ENCODE peak calls at places on chromosome 10, in six cellular contexts. One of them, this sample, is unnamed.

GRCh38 chr10:58674260-58674659 is 161.6 kb downstream of the BICC1 start:
- DNase-seq in psoas muscle: no peak
- DNase-seq in left ventricle myocardium inferior: no peak
- DNase-seq in CD8-positive, alpha-beta memory T cell: no peak
- DNase-seq in CD4-positive, alpha-beta memory T cell: no peak
- DNase-seq in endodermal cell: no peak
- DNase-seq in this sample: no peak

GRCh38 chr10:29591416-29591968 is 43.3 kb downstream of the SVIL start:
- DNase-seq in psoas muscle: no peak
- DNase-seq in CD8-positive, alpha-beta memory T cell: no peak
- DNase-seq in endodermal cell: no peak
- DNase-seq in left ventricle myocardium inferior: no peak
- DNase-seq in CD4-positive, alpha-beta memory T cell: no peak
- DNase-seq in this sample: no peak

GRCh38 chr10:119507115-119507514 is 35.4 kb downstream of the RGS10 start:
- DNase-seq in left ventricle myocardium inferior: no peak
- DNase-seq in endodermal cell: no peak
- DNase-seq in CD8-positive, alpha-beta memory T cell: no peak
- DNase-seq in CD4-positive, alpha-beta memory T cell: no peak
- DNase-seq in psoas muscle: no peak
- DNase-seq in this sample: no peak

GRCh38 chr10:66045859-66046258 is 880.0 kb upstream of the LRRTM3 start:
- DNase-seq in CD8-positive, alpha-beta memory T cell: no peak
- DNase-seq in psoas muscle: no peak
- DNase-seq in endodermal cell: no peak
- DNase-seq in left ventricle myocardium inferior: no peak
- DNase-seq in CD4-positive, alpha-beta memory T cell: no peak
- DNase-seq in this sample: no peak

GRCh38 chr10:44965104-44965503 is 5.5 kb downstream of the RASSF4 start:
- DNase-seq in endodermal cell: peak; percentile 16
- DNase-seq in left ventricle myocardium inferior: no peak
- DNase-seq in CD4-positive, alpha-beta memory T cell: no peak
- DNase-seq in CD8-positive, alpha-beta memory T cell: no peak
- DNase-seq in psoas muscle: no peak
- DNase-seq in this sample: no peak

GRCh38 chr10:122495406-122496340 is 34.3 kb downstream of the HTRA1 start:
- DNase-seq in endodermal cell: peak; percentile 92
- DNase-seq in CD4-positive, alpha-beta memory T cell: peak; percentile 44
- DNase-seq in psoas muscle: peak; percentile 51
- DNase-seq in CD8-positive, alpha-beta memory T cell: no peak
- DNase-seq in left ventricle myocardium inferior: no peak
- DNase-seq in this sample: no peak

GRCh38 chr10:114970515-114970914 is 32.5 kb downstream of the TRUB1 start:
- DNase-seq in CD4-positive, alpha-beta memory T cell: no peak
- DNase-seq in endodermal cell: peak; percentile 69
- DNase-seq in CD8-positive, alpha-beta memory T cell: no peak
- DNase-seq in psoas muscle: no peak
- DNase-seq in left ventricle myocardium inferior: no peak
- DNase-seq in this sample: no peak

GRCh38 chr10:86668297-86669165 is at the start of gene LDB3:
- DNase-seq in left ventricle myocardium inferior: peak; percentile 80
- DNase-seq in endodermal cell: no peak
- DNase-seq in CD4-positive, alpha-beta memory T cell: no peak
- DNase-seq in CD8-positive, alpha-beta memory T cell: no peak
- DNase-seq in psoas muscle: peak; percentile 78
- DNase-seq in this sample: peak; percentile 45

GRCh38 chr10:6729071-6729773 is 149.1 kb upstream of the PRKCQ start:
- DNase-seq in psoas muscle: peak; percentile 32
- DNase-seq in endodermal cell: no peak
- DNase-seq in CD4-positive, alpha-beta memory T cell: no peak
- DNase-seq in CD8-positive, alpha-beta memory T cell: no peak
- DNase-seq in left ventricle myocardium inferior: peak; percentile 17
- DNase-seq in this sample: no peak

GRCh38 chr10:77756319-77757232 is 119.0 kb upstream of the KCNMA1 start:
- DNase-seq in CD8-positive, alpha-beta memory T cell: no peak
- DNase-seq in CD4-positive, alpha-beta memory T cell: no peak
- DNase-seq in psoas muscle: peak; percentile 33
- DNase-seq in left ventricle myocardium inferior: no peak
- DNase-seq in endodermal cell: peak; percentile 93
- DNase-seq in this sample: peak; percentile 38

GRCh38 chr10:70441161-70441876 is at the start of gene NODAL:
- DNase-seq in left ventricle myocardium inferior: no peak
- DNase-seq in psoas muscle: no peak
- DNase-seq in CD4-positive, alpha-beta memory T cell: peak; percentile 15
- DNase-seq in endodermal cell: peak; percentile 86
- DNase-seq in CD8-positive, alpha-beta memory T cell: no peak
- DNase-seq in this sample: no peak

GRCh38 chr10:3527144-3527543 is 257.9 kb downstream of the KLF6 start:
- DNase-seq in CD4-positive, alpha-beta memory T cell: no peak
- DNase-seq in endodermal cell: no peak
- DNase-seq in left ventricle myocardium inferior: no peak
- DNase-seq in CD8-positive, alpha-beta memory T cell: no peak
- DNase-seq in psoas muscle: no peak
- DNase-seq in this sample: no peak

GRCh38 chr10:58081353-58081752 is 186.3 kb downstream of the IPMK start:
- DNase-seq in CD4-positive, alpha-beta memory T cell: no peak
- DNase-seq in psoas muscle: no peak
- DNase-seq in endodermal cell: no peak
- DNase-seq in CD8-positive, alpha-beta memory T cell: no peak
- DNase-seq in left ventricle myocardium inferior: no peak
- DNase-seq in this sample: no peak

GRCh38 chr10:81179805-81180452 is 642.2 kb downstream of the SH2D4B start:
- DNase-seq in CD8-positive, alpha-beta memory T cell: no peak
- DNase-seq in endodermal cell: peak; percentile 58
- DNase-seq in left ventricle myocardium inferior: no peak
- DNase-seq in CD4-positive, alpha-beta memory T cell: no peak
- DNase-seq in psoas muscle: no peak
- DNase-seq in this sample: no peak

GRCh38 chr10:22433875-22434274 is 88.6 kb downstream of the SPAG6 start:
- DNase-seq in endodermal cell: no peak
- DNase-seq in CD8-positive, alpha-beta memory T cell: no peak
- DNase-seq in left ventricle myocardium inferior: no peak
- DNase-seq in psoas muscle: no peak
- DNase-seq in CD4-positive, alpha-beta memory T cell: no peak
- DNase-seq in this sample: no peak

GRCh38 chr10:133565441-133566294 is at the start of gene SYCE1:
- DNase-seq in psoas muscle: peak; percentile 30
- DNase-seq in CD4-positive, alpha-beta memory T cell: no peak
- DNase-seq in CD8-positive, alpha-beta memory T cell: no peak
- DNase-seq in left ventricle myocardium inferior: peak; percentile 23
- DNase-seq in endodermal cell: no peak
- DNase-seq in this sample: no peak

GRCh38 chr10:44309939-44310761 is 74.7 kb downstream of the CXCL12 start:
- DNase-seq in left ventricle myocardium inferior: no peak
- DNase-seq in CD4-positive, alpha-beta memory T cell: peak; percentile 2
- DNase-seq in endodermal cell: no peak
- DNase-seq in psoas muscle: no peak
- DNase-seq in CD8-positive, alpha-beta memory T cell: no peak
- DNase-seq in this sample: no peak

GRCh38 chr10:113960617-113961260 is 82.9 kb upstream of the ADRB1 start:
- DNase-seq in psoas muscle: no peak
- DNase-seq in endodermal cell: peak; percentile 58
- DNase-seq in CD8-positive, alpha-beta memory T cell: peak; percentile 38
- DNase-seq in left ventricle myocardium inferior: no peak
- DNase-seq in CD4-positive, alpha-beta memory T cell: peak; percentile 65
- DNase-seq in this sample: no peak

GRCh38 chr10:78552261-78552811 is 516.4 kb upstream of the ZMIZ1 start:
- DNase-seq in psoas muscle: peak; percentile 59
- DNase-seq in CD8-positive, alpha-beta memory T cell: no peak
- DNase-seq in CD4-positive, alpha-beta memory T cell: no peak
- DNase-seq in endodermal cell: peak; percentile 60
- DNase-seq in left ventricle myocardium inferior: peak; percentile 71
- DNase-seq in this sample: no peak

GRCh38 chr10:85786401-85786899 is 580.1 kb downstream of the GRID1 start:
- DNase-seq in CD8-positive, alpha-beta memory T cell: no peak
- DNase-seq in psoas muscle: no peak
- DNase-seq in left ventricle myocardium inferior: no peak
- DNase-seq in CD4-positive, alpha-beta memory T cell: no peak
- DNase-seq in endodermal cell: peak; percentile 83
- DNase-seq in this sample: no peak

GRCh38 chr10:48523212-48523819 is 81.6 kb downstream of the ARHGAP22 start:
- DNase-seq in psoas muscle: peak; percentile 72
- DNase-seq in CD8-positive, alpha-beta memory T cell: no peak
- DNase-seq in CD4-positive, alpha-beta memory T cell: no peak
- DNase-seq in left ventricle myocardium inferior: peak; percentile 51
- DNase-seq in endodermal cell: peak; percentile 89
- DNase-seq in this sample: peak; percentile 57

GRCh38 chr10:98269435-98269912 is 1.5 kb upstream of the LOXL4 start:
- DNase-seq in endodermal cell: peak; percentile 84
- DNase-seq in CD4-positive, alpha-beta memory T cell: no peak
- DNase-seq in CD8-positive, alpha-beta memory T cell: no peak
- DNase-seq in psoas muscle: peak; percentile 87
- DNase-seq in left ventricle myocardium inferior: peak; percentile 85
- DNase-seq in this sample: peak; percentile 77

DNA sequence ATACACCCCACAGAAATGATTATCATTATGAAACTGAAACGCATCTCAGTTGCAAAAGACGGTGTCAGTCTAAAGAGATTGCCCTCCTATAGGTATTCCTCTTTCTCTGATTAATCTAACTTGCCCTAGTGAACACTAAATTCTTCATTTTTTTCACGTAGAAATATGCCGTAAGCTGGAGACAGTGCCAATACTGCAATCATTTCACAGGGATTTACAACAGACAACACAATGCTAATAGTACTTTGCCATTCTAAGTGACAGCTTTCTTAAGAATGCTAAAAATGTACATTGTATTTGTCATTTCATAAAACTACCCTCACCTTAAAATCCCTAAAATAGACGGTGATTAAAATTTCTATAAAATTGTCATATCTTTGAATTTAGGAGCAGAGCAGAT is 9.2 kb downstream of the EBF3 start:
- DNase-seq in psoas muscle: no peak
- DNase-seq in left ventricle myocardium inferior: no peak
- DNase-seq in endodermal cell: no peak
- DNase-seq in CD4-positive, alpha-beta memory T cell: no peak
- DNase-seq in CD8-positive, alpha-beta memory T cell: no peak
- DNase-seq in this sample: no peak
- H3K4me1 ChIP-seq in psoas muscle: peaks cover 70% of the 10 kb centered on the region
- H3K4me1 ChIP-seq in left ventricle myocardium inferior: peaks cover 65% of the 10 kb centered on the region
- H3K4me1 ChIP-seq in endodermal cell: no peaks in the 10 kb centered on the region
- H3K4me1 ChIP-seq in CD4-positive, alpha-beta memory T cell: no peaks in the 10 kb centered on the region
- H3K4me1 ChIP-seq in CD8-positive, alpha-beta memory T cell: peaks cover 5% of the 10 kb centered on the region
- H3K4me1 ChIP-seq in this sample: peaks cover 27% of the 10 kb centered on the region

GRCh38 chr10:24488631-24489030 is 235.1 kb downstream of the ARHGAP21 start:
- DNase-seq in psoas muscle: no peak
- DNase-seq in endodermal cell: no peak
- DNase-seq in CD4-positive, alpha-beta memory T cell: no peak
- DNase-seq in left ventricle myocardium inferior: no peak
- DNase-seq in CD8-positive, alpha-beta memory T cell: no peak
- DNase-seq in this sample: peak; percentile 50
- H3K4me1 ChIP-seq in psoas muscle: peaks cover 2% of the 10 kb centered on the region
- H3K4me1 ChIP-seq in endodermal cell: no peaks in the 10 kb centered on the region
- H3K4me1 ChIP-seq in CD4-positive, alpha-beta memory T cell: peaks cover 2% of the 10 kb centered on the region
- H3K4me1 ChIP-seq in left ventricle myocardium inferior: peaks cover 25% of the 10 kb centered on the region
- H3K4me1 ChIP-seq in CD8-positive, alpha-beta memory T cell: no peaks in the 10 kb centered on the region
- H3K4me1 ChIP-seq in this sample: peaks cover 9% of the 10 kb centered on the region

GRCh38 chr10:116126239-116126638 is 146.8 kb downstream of the GFRA1 start:
- DNase-seq in CD8-positive, alpha-beta memory T cell: no peak
- DNase-seq in endodermal cell: no peak
- DNase-seq in CD4-positive, alpha-beta memory T cell: no peak
- DNase-seq in left ventricle myocardium inferior: no peak
- DNase-seq in psoas muscle: no peak
- DNase-seq in this sample: no peak
- H3K4me1 ChIP-seq in CD8-positive, alpha-beta memory T cell: no peaks in the 10 kb centered on the region
- H3K4me1 ChIP-seq in endodermal cell: no peaks in the 10 kb centered on the region
- H3K4me1 ChIP-seq in CD4-positive, alpha-beta memory T cell: no peaks in the 10 kb centered on the region
- H3K4me1 ChIP-seq in left ventricle myocardium inferior: no peaks in the 10 kb centered on the region
- H3K4me1 ChIP-seq in psoas muscle: no peaks in the 10 kb centered on the region
- H3K4me1 ChIP-seq in this sample: no peaks in the 10 kb centered on the region

GRCh38 chr10:132064771-132065437 is 842 bp upstream of the JAKMIP3 start:
- DNase-seq in endodermal cell: no peak
- DNase-seq in psoas muscle: no peak
- DNase-seq in CD4-positive, alpha-beta memory T cell: no peak
- DNase-seq in CD8-positive, alpha-beta memory T cell: no peak
- DNase-seq in left ventricle myocardium inferior: no peak
- DNase-seq in this sample: no peak
- H3K4me1 ChIP-seq in endodermal cell: no peaks in the 10 kb centered on the region
- H3K4me1 ChIP-seq in psoas muscle: peaks cover 4% of the 10 kb centered on the region
- H3K4me1 ChIP-seq in CD4-positive, alpha-beta memory T cell: no peaks in the 10 kb centered on the region
- H3K4me1 ChIP-seq in CD8-positive, alpha-beta memory T cell: no peaks in the 10 kb centered on the region
- H3K4me1 ChIP-seq in left ventricle myocardium inferior: peaks cover 34% of the 10 kb centered on the region
- H3K4me1 ChIP-seq in this sample: peaks cover 18% of the 10 kb centered on the region

GRCh38 chr10:34377833-34378232 is 437.3 kb downstream of the PARD3 start:
- DNase-seq in endodermal cell: peak; percentile 61
- DNase-seq in CD8-positive, alpha-beta memory T cell: no peak
- DNase-seq in left ventricle myocardium inferior: no peak
- DNase-seq in CD4-positive, alpha-beta memory T cell: no peak
- DNase-seq in psoas muscle: no peak
- DNase-seq in this sample: no peak

GRCh38 chr10:34370121-34370520 is 445.0 kb downstream of the PARD3 start:
- DNase-seq in endodermal cell: no peak
- DNase-seq in CD8-positive, alpha-beta memory T cell: no peak
- DNase-seq in psoas muscle: no peak
- DNase-seq in left ventricle myocardium inferior: no peak
- DNase-seq in CD4-positive, alpha-beta memory T cell: no peak
- DNase-seq in this sample: no peak

GRCh38 chr10:34378297-34378696 is 436.8 kb downstream of the PARD3 start:
- DNase-seq in psoas muscle: no peak
- DNase-seq in left ventricle myocardium inferior: no peak
- DNase-seq in endodermal cell: no peak
- DNase-seq in CD4-positive, alpha-beta memory T cell: no peak
- DNase-seq in CD8-positive, alpha-beta memory T cell: no peak
- DNase-seq in this sample: no peak

GRCh38 chr10:34369120-34369519 is 446.0 kb downstream of the PARD3 start:
- DNase-seq in CD4-positive, alpha-beta memory T cell: no peak
- DNase-seq in left ventricle myocardium inferior: no peak
- DNase-seq in psoas muscle: no peak
- DNase-seq in CD8-positive, alpha-beta memory T cell: no peak
- DNase-seq in endodermal cell: no peak
- DNase-seq in this sample: no peak

GRCh38 chr10:34372509-34372908 is 442.6 kb downstream of the PARD3 start:
- DNase-seq in psoas muscle: no peak
- DNase-seq in left ventricle myocardium inferior: no peak
- DNase-seq in endodermal cell: no peak
- DNase-seq in CD8-positive, alpha-beta memory T cell: no peak
- DNase-seq in CD4-positive, alpha-beta memory T cell: no peak
- DNase-seq in this sample: no peak
- H3K4me1 ChIP-seq in psoas muscle: no peaks in the 10 kb centered on the region
- H3K4me1 ChIP-seq in left ventricle myocardium inferior: peaks cover 7% of the 10 kb centered on the region
- H3K4me1 ChIP-seq in endodermal cell: no peaks in the 10 kb centered on the region
- H3K4me1 ChIP-seq in CD8-positive, alpha-beta memory T cell: no peaks in the 10 kb centered on the region
- H3K4me1 ChIP-seq in CD4-positive, alpha-beta memory T cell: no peaks in the 10 kb centered on the region
- H3K4me1 ChIP-seq in this sample: no peaks in the 10 kb centered on the region

DNA sequence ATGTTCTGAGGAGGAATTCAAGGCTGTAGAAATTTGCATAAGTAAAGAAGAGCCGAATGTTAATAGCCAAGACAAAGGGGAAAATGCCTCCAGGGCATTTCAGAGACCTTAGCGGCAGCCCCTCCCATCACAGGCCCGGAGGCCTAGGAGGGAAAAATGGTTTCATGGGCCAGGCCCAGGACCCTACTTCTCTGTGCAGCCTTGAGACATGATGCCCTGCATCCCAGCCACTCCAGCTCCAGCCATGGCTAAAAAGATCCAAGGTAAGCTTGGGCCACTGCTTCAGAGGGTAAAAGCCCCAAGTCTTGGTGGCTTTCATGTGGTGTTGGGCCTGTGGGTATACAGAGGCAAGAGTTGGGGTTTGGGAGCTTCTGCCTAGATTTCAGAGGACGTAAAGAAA is 225.7 kb downstream of the ARHGAP12 start:
- DNase-seq in CD4-positive, alpha-beta memory T cell: no peak
- DNase-seq in CD8-positive, alpha-beta memory T cell: no peak
- DNase-seq in psoas muscle: no peak
- DNase-seq in endodermal cell: no peak
- DNase-seq in left ventricle myocardium inferior: no peak
- DNase-seq in this sample: no peak
- H3K4me1 ChIP-seq in CD4-positive, alpha-beta memory T cell: peaks cover 11% of the 10 kb centered on the region
- H3K4me1 ChIP-seq in CD8-positive, alpha-beta memory T cell: peaks cover 11% of the 10 kb centered on the region
- H3K4me1 ChIP-seq in psoas muscle: peaks cover 47% of the 10 kb centered on the region
- H3K4me1 ChIP-seq in endodermal cell: peaks cover 7% of the 10 kb centered on the region
- H3K4me1 ChIP-seq in left ventricle myocardium inferior: peaks cover 78% of the 10 kb centered on the region
- H3K4me1 ChIP-seq in this sample: no peaks in the 10 kb centered on the region